ENCODE peak calls at places on chromosomes 1 and 21, in four cellular contexts. V is A549, Y is HepG2, O is K562. D is an unnamed sample.

GRCh38 chr1:18300376-18300775 is 180.4 kb upstream of the KLHDC7A start:
- DNase-seq in V (no peak), Y (no peak), O (no peak), D (no peak)

GRCh38 chr1:54714881-54715492 is 674 bp upstream of the TTC4 start:
- DNase-seq in V (no peak), Y (no peak), O (no peak), D (no peak)

GRCh38 chr1:234927312-234927967 is 201.2 kb downstream of the TOMM20 start:
- DNase-seq in V (no peak), Y (no peak), O (no peak), D (no peak)

GRCh38 chr1:161131721-161132409 is 602 bp downstream of the DEDD start:
- DNase-seq in V (no peak), Y (no peak), O (no peak), D (no peak)

GRCh38 chr21:45290948-45291612 is 3.4 kb upstream of the POFUT2 start:
- DNase-seq in V (no peak), Y (no peak), O (no peak), D (no peak)

GRCh38 chr1:85463666-85464496 is 1.1 kb downstream of the DDAH1 start:
- DNase-seq in V (no peak), Y (peak), O (no peak), D (no peak)

GRCh38 chr1:240492832-240493440 is 119.0 kb downstream of the GREM2 start:
- DNase-seq in V (peak), Y (no peak), O (peak), D (peak)

GRCh38 chr1:12625276-12625675 is 7.3 kb upstream of the DHRS3 start:
- DNase-seq in V (no peak), Y (no peak), O (no peak), D (no peak)

GRCh38 chr21:37188825-37189224 is 78.3 kb downstream of the VPS26C start:
- DNase-seq in V (no peak), Y (no peak), O (no peak), D (no peak)

GRCh38 chr1:96519851-96520281 is 201.7 kb upstream of the PTBP2 start:
- DNase-seq in V (no peak), Y (no peak), O (no peak), D (peak)

GRCh38 chr1:159675046-159675445 is 39.3 kb downstream of the CRP start:
- DNase-seq in V (no peak), Y (no peak), O (no peak), D (no peak)

GRCh38 chr1:231395051-231395995 is 26.8 kb downstream of the EGLN1 start:
- DNase-seq in V (peak), Y (peak), O (no peak), D (no peak)

GRCh38 chr1:64173300-64173940 is 30.0 kb upstream of the UBE2U start:
- DNase-seq in V (no peak), Y (no peak), O (no peak), D (no peak)

GRCh38 chr21:42142598-42142997 is 71.5 kb downstream of the UMODL1 start:
- DNase-seq in V (no peak), Y (no peak), O (no peak), D (no peak)

GRCh38 chr1:160607051-160608032 is 28.0 kb upstream of the CD84 start:
- DNase-seq in V (peak), Y (peak), O (peak), D (peak)

GRCh38 chr1:18299441-18300338 is 181.0 kb upstream of the KLHDC7A start:
- DNase-seq in V (peak), Y (peak), O (peak), D (peak)

GRCh38 chr1:158146165-158146564 is 34.5 kb upstream of the CD1D start:
- DNase-seq in V (peak), Y (no peak), O (no peak), D (no peak)

GRCh38 chr1:200970771-200971427 is 52.6 kb downstream of the KIF21B start:
- DNase-seq in V (no peak), Y (no peak), O (no peak), D (no peak)

GRCh38 chr1:155184835-155185782 is 11.5 kb downstream of the TRIM46 start:
- DNase-seq in V (no peak), Y (no peak), O (no peak), D (no peak)

GRCh38 chr1:87034351-87034750 is 119.9 kb downstream of the HS2ST1 start:
- DNase-seq in V (no peak), Y (no peak), O (no peak), D (no peak)

DNA sequence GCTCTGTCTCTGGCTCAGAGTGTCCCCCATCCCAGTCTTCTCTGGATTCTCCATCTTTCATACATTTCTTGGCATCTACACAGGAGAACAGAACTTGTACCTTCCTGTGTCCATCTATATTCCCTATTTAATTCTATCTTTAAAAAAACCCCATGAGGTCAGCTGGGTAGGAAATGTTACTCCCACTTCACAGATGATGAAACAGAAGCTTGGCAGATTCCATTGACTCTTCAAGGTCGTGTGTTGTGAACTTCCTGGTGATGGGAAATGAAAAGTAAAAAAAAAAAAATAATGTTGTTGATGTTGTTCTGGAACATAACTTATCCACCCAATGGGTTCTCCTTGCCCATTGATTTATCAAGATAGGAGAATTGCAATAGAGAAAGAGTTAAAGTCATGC is 8.9 kb downstream of the CHI3L2 start:
- DNase-seq in V (no peak), Y (peak), O (no peak), D (no peak)
- TF ChIP-seq HMGXB4 in V (no peak), Y (no peak), O (no peak), D (no peak)

GRCh38 chr1:181425566-181425965 is 57.8 kb upstream of the CACNA1E start:
- DNase-seq in V (no peak), Y (no peak), O (no peak), D (no peak)
- TF ChIP-seq MAX in V (no peak), Y (no peak), O (no peak), D (no peak)

GRCh38 chr21:38542263-38542662 is 44.0 kb upstream of the ERG start:
- DNase-seq in V (no peak), Y (no peak), O (no peak), D (no peak)

GRCh38 chr21:38544681-38545080 is 46.4 kb upstream of the ERG start:
- DNase-seq in V (no peak), Y (no peak), O (no peak), D (no peak)
- TF ChIP-seq HMGXB4 in V (no peak), Y (no peak), O (no peak), D (no peak)

DNA sequence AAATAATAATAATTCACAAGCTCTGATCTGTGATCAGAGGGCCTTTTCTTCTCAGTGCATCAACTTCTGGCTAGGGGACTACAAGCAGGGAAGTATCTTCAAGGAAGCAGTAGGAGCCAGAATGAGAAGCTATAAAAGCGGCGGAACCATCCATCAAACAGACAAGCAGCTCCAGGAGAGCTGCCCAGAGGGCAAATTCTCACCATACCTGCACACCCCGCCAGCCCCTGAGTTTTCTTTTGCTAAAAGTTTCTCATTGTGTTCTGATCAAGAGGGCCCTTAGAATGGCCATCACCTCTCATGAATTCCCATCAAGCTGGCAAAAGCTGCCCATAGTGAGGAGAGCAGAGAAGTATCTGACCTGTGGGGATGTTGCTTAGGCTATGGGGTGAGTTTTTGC is 99.5 kb downstream of the SMYD2 start:
- DNase-seq in V (no peak), Y (no peak), O (no peak), D (no peak)
- TF ChIP-seq MAX in V (no peak), Y (no peak), O (no peak), D (no peak)

DNA sequence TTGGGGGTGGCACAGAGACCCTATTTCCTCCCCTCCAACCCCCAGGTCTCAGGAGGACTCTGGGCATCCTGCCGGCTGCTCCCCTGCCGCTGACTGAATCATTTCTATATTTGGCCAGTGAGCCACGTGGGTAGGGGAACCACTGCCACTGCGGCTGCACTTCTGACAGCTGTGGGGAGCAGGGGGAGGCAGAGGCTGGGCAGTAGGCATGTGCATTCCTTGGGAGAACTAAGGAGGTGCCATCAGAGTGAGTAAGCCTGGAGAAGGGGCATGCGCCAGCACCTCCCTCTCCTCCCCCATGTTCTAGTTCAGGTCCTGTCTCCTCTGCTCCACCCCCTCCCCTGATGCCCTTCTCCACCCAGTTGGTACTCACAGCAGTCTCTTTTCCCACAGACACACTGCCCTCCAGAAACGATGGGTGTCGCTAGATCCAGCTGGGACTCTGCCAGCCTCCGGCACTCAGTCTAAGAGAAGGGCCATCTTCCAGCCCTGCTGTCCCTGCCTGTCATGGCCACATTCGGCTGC is 12.0 kb downstream of the PPFIA4 start:
- DNase-seq in V (peak), Y (no peak), O (no peak), D (no peak)
- TF ChIP-seq HMGXB4 in V (no peak), Y (no peak), O (no peak), D (no peak)

GRCh38 chr1:156413310-156414246 is 44.6 kb downstream of the RHBG start:
- DNase-seq in V (no peak), Y (no peak), O (no peak), D (no peak)

GRCh38 chr1:156410238-156410637 is 41.2 kb downstream of the RHBG start:
- DNase-seq in V (no peak), Y (no peak), O (no peak), D (no peak)

GRCh38 chr1:156410740-156411139 is 41.7 kb downstream of the RHBG start:
- DNase-seq in V (no peak), Y (no peak), O (no peak), D (no peak)

GRCh38 chr1:156414440-156415064 is 45.5 kb downstream of the RHBG start:
- DNase-seq in V (no peak), Y (no peak), O (peak), D (peak)

DNA sequence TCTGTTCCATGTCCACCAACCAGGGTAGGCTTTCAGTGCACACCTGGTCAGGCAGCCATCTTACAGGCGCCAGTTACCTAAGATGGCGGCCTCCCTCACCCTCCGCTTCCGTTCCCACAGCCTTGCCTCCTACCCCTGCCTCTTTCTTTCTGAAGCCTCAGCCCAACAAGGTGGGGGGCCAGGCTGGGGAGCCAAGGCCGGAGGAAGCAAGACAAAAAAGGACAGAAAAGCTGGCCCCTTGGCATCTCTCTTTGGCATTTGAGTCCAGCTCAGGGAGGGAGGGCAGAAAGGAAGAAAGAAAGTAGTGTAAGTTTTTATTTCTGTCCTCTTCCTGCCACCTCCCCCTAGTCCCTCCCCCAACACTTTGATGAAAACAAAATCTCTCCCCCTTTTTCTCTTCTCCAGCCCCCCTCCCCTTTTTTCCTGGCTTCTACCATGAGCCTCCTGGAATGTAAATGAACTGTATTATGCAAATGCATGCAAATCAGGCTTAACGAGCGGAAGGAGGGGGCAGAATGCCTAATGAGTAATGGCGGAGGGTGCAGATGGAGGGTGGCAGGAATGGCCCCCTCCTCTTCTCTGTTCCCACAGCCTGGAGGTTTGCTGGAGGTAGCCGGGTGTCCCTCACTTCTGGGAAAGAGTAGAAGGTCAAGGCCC is 43.8 kb downstream of the RHBG start:
- DNase-seq in V (no peak), Y (no peak), O (no peak), D (no peak)
- TF ChIP-seq MAX in V (no peak), Y (no peak), O (no peak), D (no peak)

GRCh38 chr21:20276954-20277353 is 721.3 kb upstream of the NCAM2 start:
- DNase-seq in V (no peak), Y (no peak), O (no peak), D (no peak)

GRCh38 chr21:20276377-20276776 is 721.8 kb upstream of the NCAM2 start:
- DNase-seq in V (no peak), Y (no peak), O (no peak), D (no peak)

GRCh38 chr21:20270365-20271055 is 727.7 kb upstream of the NCAM2 start:
- DNase-seq in V (no peak), Y (no peak), O (no peak), D (no peak)

DNA sequence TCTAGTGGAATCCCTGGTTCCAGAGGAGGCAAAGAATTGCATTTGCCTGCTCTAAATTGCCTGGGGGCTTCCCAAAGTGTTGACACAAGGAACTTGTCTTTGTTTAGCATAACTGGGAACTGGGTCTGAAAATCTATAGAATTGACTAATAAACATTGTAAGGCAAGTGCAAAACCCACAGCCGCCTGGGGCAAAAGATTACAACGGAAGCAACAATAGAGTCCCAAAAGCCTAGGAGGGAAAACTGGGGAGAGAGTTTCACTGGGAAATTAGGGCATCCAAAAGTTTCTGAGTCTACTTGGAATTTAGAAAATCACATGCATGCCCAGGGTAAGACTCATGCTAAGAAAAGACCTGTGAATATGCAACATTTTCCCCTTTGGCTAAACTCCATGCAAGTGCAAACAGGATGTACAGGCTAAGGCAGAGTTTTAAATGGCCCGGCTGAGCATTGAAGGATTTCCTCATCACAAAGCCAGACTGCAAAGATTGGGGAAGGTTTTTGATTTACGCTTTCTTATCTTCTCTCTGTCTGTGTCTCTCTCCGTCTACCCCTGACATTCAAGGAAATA is 725.3 kb upstream of the NCAM2 start:
- DNase-seq in V (no peak), Y (no peak), O (no peak), D (peak)
- TF ChIP-seq HMGXB4 in V (no peak), Y (no peak), O (no peak), D (no peak)

GRCh38 chr1:3481836-3482589 is 27.5 kb downstream of the ARHGEF16 start:
- DNase-seq in V (peak), Y (no peak), O (no peak), D (no peak)
- TF ChIP-seq MAX in V (peak), Y (no peak), O (no peak), D (no peak)

GRCh38 chr1:15153842-15154479 is 414 bp downstream of the TMEM51 start:
- DNase-seq in V (peak), Y (no peak), O (peak), D (peak)
- TF ChIP-seq HMGXB4 in V (no peak), Y (no peak), O (no peak), D (peak)

D was measured in WTC11.